ENCODE peak calls at places on chromosomes 12 and 14, in seven cellular contexts. H is stomach, P is breast epithelium, B is K562, F is spleen, X is GM23338, V is transverse colon. L is an unnamed sample. For H3K4me1, the result is how much of the 10 kb centered on the place peaks cover.

GRCh38 chr12:112777387-112778025 is 14.0 kb upstream of the RPH3A start:
- DNase-seq in H (no peak), P (no peak), B (no peak), F (no peak), X (peak), V (no peak), L (no peak)

GRCh38 chr12:27083861-27084271 is 1.5 kb upstream of the C12orf71 start:
- DNase-seq in H (no peak), P (no peak), B (no peak), F (no peak), X (peak), V (no peak), L (no peak)

GRCh38 chr12:57613427-57614109 is 2.3 kb downstream of the ARHGEF25 start:
- DNase-seq in H (no peak), P (no peak), B (no peak), F (no peak), X (no peak), V (no peak), L (no peak)

GRCh38 chr12:32901553-32901952 is 5.0 kb upstream of the PKP2 start:
- DNase-seq in H (no peak), P (no peak), B (no peak), F (no peak), X (no peak), V (no peak), L (no peak)

GRCh38 chr14:39113685-39114072 is 444 bp upstream of the GEMIN2 start:
- DNase-seq in H (no peak), P (no peak), B (no peak), F (no peak), X (no peak), V (no peak), L (no peak)

GRCh38 chr12:124833693-124834122 is 30.0 kb downstream of the SCARB1 start:
- DNase-seq in H (no peak), P (no peak), B (peak), F (no peak), X (peak), V (no peak), L (no peak)

GRCh38 chr14:50862171-50862570 is 9.7 kb upstream of the ABHD12B start:
- DNase-seq in H (no peak), P (no peak), B (no peak), F (no peak), X (no peak), V (no peak), L (no peak)

GRCh38 chr14:85214471-85214870 is 315.5 kb upstream of the FLRT2 start:
- DNase-seq in H (no peak), P (no peak), B (no peak), F (no peak), X (no peak), V (no peak), L (no peak)

GRCh38 chr14:63248211-63248610 is 44.0 kb downstream of the RHOJ start:
- DNase-seq in H (no peak), P (no peak), B (no peak), F (no peak), X (no peak), V (no peak), L (no peak)

GRCh38 chr12:124727244-124727673 is 136.4 kb downstream of the SCARB1 start:
- DNase-seq in H (peak), P (peak), B (peak), F (peak), X (no peak), V (peak), L (no peak)

GRCh38 chr12:108685469-108686247 is 45.7 kb downstream of the CORO1C start:
- DNase-seq in H (no peak), P (no peak), B (no peak), F (no peak), X (no peak), V (no peak), L (no peak)

GRCh38 chr12:113241191-113242017 is 20.1 kb downstream of the TPCN1 start:
- DNase-seq in H (peak), P (peak), B (no peak), F (peak), X (no peak), V (peak), L (peak)

GRCh38 chr12:106903241-106903950 is 52.3 kb upstream of the TMEM263 start:
- DNase-seq in H (peak), P (peak), B (peak), F (peak), X (peak), V (peak), L (no peak)

GRCh38 chr12:42716521-42716920 is 127.0 kb upstream of the PRICKLE1 start:
- DNase-seq in H (no peak), P (no peak), B (no peak), F (no peak), X (no peak), V (no peak), L (no peak)

GRCh38 chr14:56422703-56423213 is 156.8 kb upstream of the TMEM260 start:
- DNase-seq in H (peak), P (peak), B (no peak), F (no peak), X (peak), V (peak), L (peak)

GRCh38 chr12:64679487-64679983 is 69.2 kb downstream of the RASSF3 start:
- DNase-seq in H (peak), P (peak), B (peak), F (peak), X (no peak), V (peak), L (peak)

GRCh38 chr12:42862055-42862454 is 272.5 kb upstream of the PRICKLE1 start:
- DNase-seq in H (no peak), P (no peak), B (no peak), F (no peak), X (no peak), V (no peak), L (no peak)

GRCh38 chr12:109264095-109264942 is 44.8 kb downstream of the FOXN4 start:
- DNase-seq in H (peak), P (no peak), B (peak), F (no peak), X (peak), V (peak), L (peak)

GRCh38 chr14:100106260-100106659 is 41.0 kb downstream of the EVL start:
- DNase-seq in H (no peak), P (no peak), B (peak), F (no peak), X (no peak), V (no peak), L (no peak)

GRCh38 chr12:29519585-29520182 is 22.2 kb upstream of the OVCH1 start:
- DNase-seq in H (no peak), P (no peak), B (peak), F (no peak), X (peak), V (no peak), L (peak)

GRCh38 chr12:68240975-68241374 is 12.4 kb downstream of the IL22 start:
- DNase-seq in H (no peak), P (no peak), B (no peak), F (peak), X (no peak), V (peak), L (no peak)

GRCh38 chr14:88195676-88196075 is 127.4 kb downstream of the KCNK10 start:
- DNase-seq in H (no peak), P (no peak), B (no peak), F (no peak), X (peak), V (no peak), L (no peak)

GRCh38 chr12:89411846-89412245 is 59.5 kb upstream of the DUSP6 start:
- DNase-seq in H (no peak), P (no peak), B (no peak), F (no peak), X (no peak), V (no peak), L (no peak)

GRCh38 chr14:23641915-23642588 is 5.9 kb downstream of the DHRS2 start:
- DNase-seq in H (no peak), P (peak), B (no peak), F (no peak), X (no peak), V (peak), L (no peak)
- H3K4me1 ChIP-seq in H (under half), P (under half), B (under half), F (under half), X (under half), V (under half), L (under half)

GRCh38 chr14:61503167-61503801 is 181.9 kb downstream of the PRKCH start:
- DNase-seq in H (no peak), P (no peak), B (no peak), F (no peak), X (no peak), V (no peak), L (no peak)
- TF ChIP-seq POLR2AphosphoS5 in H (no peak), P (no peak), B (no peak), F (no peak), X (no peak), V (no peak), L (no peak)

GRCh38 chr14:105165761-105166485 is 2.7 kb downstream of the JAG2 start:
- DNase-seq in H (no peak), P (peak), B (no peak), F (no peak), X (no peak), V (no peak), L (no peak)
- H3K4me1 ChIP-seq in H (under half), P (under half), B (under half), F (under half), X (under half), V (under half), L (under half)

GRCh38 chr14:24296341-24297157 is 3.0 kb downstream of the DHRS1 start:
- DNase-seq in H (peak), P (no peak), B (peak), F (peak), X (peak), V (peak), L (peak)
- TF ChIP-seq POLR2AphosphoS5 in H (no peak), P (no peak), B (no peak), F (no peak), X (no peak), V (no peak), L (no peak)

GRCh38 chr12:24360907-24361306 is 411.4 kb upstream of the SOX5 start:
- DNase-seq in H (no peak), P (no peak), B (no peak), F (no peak), X (no peak), V (no peak), L (no peak)

GRCh38 chr12:24360461-24360860 is 411.0 kb upstream of the SOX5 start:
- DNase-seq in H (no peak), P (no peak), B (no peak), F (no peak), X (no peak), V (no peak), L (no peak)

GRCh38 chr12:24364921-24365320 is 415.5 kb upstream of the SOX5 start:
- DNase-seq in H (no peak), P (no peak), B (no peak), F (no peak), X (no peak), V (no peak), L (no peak)

GRCh38 chr12:24361860-24362581 is 412.6 kb upstream of the SOX5 start:
- DNase-seq in H (no peak), P (no peak), B (no peak), F (no peak), X (no peak), V (no peak), L (no peak)

DNA sequence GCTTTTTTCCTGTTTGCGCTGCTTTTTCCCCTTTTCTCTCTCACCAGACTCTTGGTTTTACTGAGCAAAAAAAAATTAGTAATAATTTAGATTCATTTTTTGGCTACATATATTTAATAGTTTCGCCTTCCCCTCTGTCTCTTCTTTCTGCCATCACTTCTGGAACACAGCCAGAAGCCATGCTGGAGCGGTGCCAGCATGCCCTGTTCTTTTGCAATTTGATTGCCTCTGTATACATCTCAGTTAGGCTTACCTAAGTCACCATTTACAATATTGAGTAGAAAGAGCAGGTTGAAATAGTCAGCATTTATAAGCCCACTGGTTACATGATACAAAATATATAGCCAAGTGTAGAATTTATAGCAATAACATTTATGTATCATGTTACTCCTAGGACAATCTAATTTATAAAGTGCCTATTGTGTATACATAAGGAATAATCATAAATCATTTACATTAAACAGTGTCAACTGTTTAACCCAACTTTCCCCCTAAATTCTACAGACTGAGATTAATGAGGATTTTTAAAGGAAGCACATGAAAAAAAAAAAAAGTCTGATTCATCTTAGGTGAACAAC is 413.8 kb upstream of the SOX5 start:
- DNase-seq in H (no peak), P (no peak), B (no peak), F (no peak), X (no peak), V (no peak), L (no peak)
- H3K4me1 ChIP-seq in H (under half), P (under half), B (under half), F (under half), X (under half), V (under half), L (under half)

DNA sequence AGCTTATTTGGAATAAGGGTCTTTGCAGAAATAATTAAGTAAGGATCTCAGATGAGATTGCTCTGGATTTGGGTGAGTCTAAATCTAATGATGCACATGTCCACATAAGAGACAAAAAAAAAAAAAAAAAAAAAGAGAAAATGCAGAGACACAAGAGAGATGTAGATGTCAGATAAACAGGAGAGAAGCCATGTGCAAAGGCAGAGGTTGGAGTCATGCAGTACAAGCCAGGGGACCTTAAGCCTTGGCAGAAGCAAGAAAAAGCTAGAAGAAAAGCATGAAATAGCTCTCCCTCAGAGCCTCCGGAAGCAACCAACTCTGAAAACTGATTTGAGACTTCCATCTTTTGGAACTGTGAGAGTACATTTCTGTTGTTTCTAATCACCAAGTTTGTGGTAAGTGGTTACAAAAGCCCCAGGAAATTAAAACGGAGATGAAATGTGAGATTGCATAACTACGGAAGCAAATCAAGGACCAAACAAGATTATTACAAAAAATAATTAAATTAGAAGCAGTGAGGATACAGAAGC is 1304.0 kb upstream of the SEL1L start:
- DNase-seq in H (no peak), P (no peak), B (no peak), F (no peak), X (no peak), V (no peak), L (no peak)
- TF ChIP-seq POLR2AphosphoS5 in H (no peak), P (no peak), B (no peak), F (no peak), X (no peak), V (no peak), L (no peak)

GRCh38 chr12:2172486-2173214 is 119.9 kb downstream of the CACNA1C start:
- DNase-seq in H (no peak), P (no peak), B (no peak), F (no peak), X (no peak), V (no peak), L (no peak)

GRCh38 chr12:2169489-2169888 is 116.7 kb downstream of the CACNA1C start:
- DNase-seq in H (no peak), P (no peak), B (no peak), F (no peak), X (no peak), V (no peak), L (no peak)

GRCh38 chr12:2169964-2170363 is 117.2 kb downstream of the CACNA1C start:
- DNase-seq in H (no peak), P (no peak), B (no peak), F (no peak), X (no peak), V (no peak), L (no peak)

GRCh38 chr12:2170376-2170775 is 117.6 kb downstream of the CACNA1C start:
- DNase-seq in H (no peak), P (no peak), B (no peak), F (no peak), X (no peak), V (no peak), L (no peak)

GRCh38 chr12:2172040-2172439 is 119.3 kb downstream of the CACNA1C start:
- DNase-seq in H (no peak), P (no peak), B (no peak), F (no peak), X (no peak), V (no peak), L (no peak)
- H3K4me1 ChIP-seq in H (under half), P (under half), B (under half), F (under half), X (under half), V (under half), L (under half)

GRCh38 chr12:46678441-46678840 is 147.4 kb downstream of the SLC38A4 start:
- DNase-seq in H (no peak), P (no peak), B (no peak), F (no peak), X (no peak), V (no peak), L (no peak)
- TF ChIP-seq POLR2AphosphoS5 in H (no peak), P (no peak), B (no peak), F (no peak), X (no peak), V (no peak), L (no peak)

GRCh38 chr12:62301080-62301798 is 41.0 kb downstream of the USP15 start:
- DNase-seq in H (no peak), P (no peak), B (no peak), F (no peak), X (no peak), V (no peak), L (no peak)

GRCh38 chr12:62305778-62306177 is 45.6 kb downstream of the USP15 start:
- DNase-seq in H (no peak), P (no peak), B (no peak), F (no peak), X (no peak), V (no peak), L (no peak)

GRCh38 chr12:62304560-62304959 is 44.4 kb downstream of the USP15 start:
- DNase-seq in H (no peak), P (no peak), B (no peak), F (no peak), X (no peak), V (no peak), L (no peak)

GRCh38 chr12:62299617-62300016 is 39.4 kb downstream of the USP15 start:
- DNase-seq in H (no peak), P (no peak), B (no peak), F (no peak), X (no peak), V (no peak), L (no peak)

DNA sequence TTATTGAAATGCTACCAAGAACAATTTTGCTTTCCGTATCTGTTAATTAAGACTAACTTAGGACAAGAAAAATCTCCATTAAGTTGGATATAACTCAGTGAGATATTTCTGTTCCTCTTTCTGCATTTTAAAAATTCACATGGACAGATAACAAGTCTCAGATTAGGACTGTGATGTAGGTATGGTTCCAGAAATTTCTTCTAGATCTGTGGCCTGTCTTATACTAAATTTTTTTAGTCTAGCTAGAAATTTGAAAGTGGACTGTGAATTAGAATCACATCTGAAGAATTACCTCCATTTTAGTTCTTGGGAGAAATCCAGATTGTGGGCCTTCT is 41.6 kb downstream of the USP15 start:
- DNase-seq in H (no peak), P (no peak), B (no peak), F (no peak), X (no peak), V (no peak), L (no peak)
- H3K4me1 ChIP-seq in H (under half), P (under half), B (under half), F (under half), X (under half), V (under half), L (under half)

L was measured in Panc1.